ENCODE peak calls at places on chromosomes 5 and 9, in ten cellular contexts. L is SK-N-DZ; E is T1000; Z is activated T-cell treated with anti-CD3 and anti-CD28 coated beads for 1 hour; A is heart left ventricle; U is cerebellum; W is IMR-90; V is cardiac septum; H is NCI-H460; B is activated naive CD4-positive, alpha-beta T cell treated with Interleukin-2 at 50 U/mL for 16 hours. P is an unnamed sample.

GRCh38 chr5:179806250-179807045 is at the start of gene MGAT4B:
- DNase-seq in L (peak; percentile 57), E (peak; percentile 44), Z (no peak), A (peak; percentile 87), U (peak; percentile 87), W (peak; percentile 70), V (peak; percentile 90), H (no peak), B (peak; percentile 68), P (peak; percentile 35)

GRCh38 chr9:122320346-122320995 is 50.4 kb upstream of the PTGS1 start:
- DNase-seq in L (no peak), E (no peak), Z (no peak), A (no peak), U (peak; percentile 34), W (no peak), V (no peak), H (no peak), B (no peak), P (no peak)

GRCh38 chr9:106784076-106784475 is 78.9 kb upstream of the ZNF462 start:
- DNase-seq in L (no peak), E (no peak), Z (no peak), A (no peak), U (no peak), W (no peak), V (no peak), H (no peak), B (no peak), P (no peak)

GRCh38 chr5:886716-887325 is 5.8 kb downstream of the BRD9 start:
- DNase-seq in L (no peak), E (no peak), Z (no peak), A (no peak), U (no peak), W (no peak), V (no peak), H (no peak), B (no peak), P (no peak)

GRCh38 chr5:75335952-75336624 is 932 bp upstream of the HMGCR start:
- DNase-seq in L (peak; percentile 87), E (no peak), Z (no peak), A (no peak), U (peak; percentile 58), W (peak; percentile 88), V (no peak), H (peak; percentile 72), B (no peak), P (peak; percentile 56)

GRCh38 chr5:112929336-112930081 is 7.5 kb upstream of the REEP5 start:
- DNase-seq in L (no peak), E (no peak), Z (no peak), A (no peak), U (no peak), W (peak; percentile 33), V (no peak), H (no peak), B (no peak), P (no peak)

GRCh38 chr5:173326501-173326960 is 1.7 kb downstream of the STC2 start:
- DNase-seq in L (no peak), E (peak; percentile 15), Z (no peak), A (no peak), U (no peak), W (peak; percentile 92), V (no peak), H (no peak), B (no peak), P (no peak)

GRCh38 chr9:76717611-76718010 is 46.6 kb upstream of the PCA3 start:
- DNase-seq in L (no peak), E (no peak), Z (no peak), A (no peak), U (no peak), W (peak; percentile 4), V (no peak), H (no peak), B (no peak), P (no peak)

GRCh38 chr5:67996596-67996995 is 219.0 kb upstream of the PIK3R1 start:
- DNase-seq in L (no peak), E (no peak), Z (no peak), A (no peak), U (no peak), W (no peak), V (no peak), H (no peak), B (no peak), P (no peak)

GRCh38 chr9:127214421-127215265 is 49.9 kb upstream of the GARNL3 start:
- DNase-seq in L (peak; percentile 65), E (no peak), Z (peak; percentile 49), A (no peak), U (peak; percentile 76), W (peak; percentile 89), V (no peak), H (peak; percentile 54), B (peak; percentile 64), P (peak; percentile 42)

GRCh38 chr5:15249152-15249551 is 250.8 kb upstream of the FBXL7 start:
- DNase-seq in L (no peak), E (no peak), Z (no peak), A (no peak), U (no peak), W (peak; percentile 84), V (no peak), H (peak; percentile 13), B (no peak), P (no peak)

GRCh38 chr5:159034083-159034824 is 65.5 kb downstream of the EBF1 start:
- DNase-seq in L (peak; percentile 95), E (no peak), Z (no peak), A (no peak), U (no peak), W (no peak), V (no peak), H (no peak), B (no peak), P (no peak)

GRCh38 chr5:131423056-131423455 is 159.2 kb downstream of the CDC42SE2 start:
- DNase-seq in L (peak; percentile 10), E (no peak), Z (no peak), A (no peak), U (no peak), W (peak; percentile 27), V (no peak), H (peak; percentile 13), B (no peak), P (no peak)

GRCh38 chr5:165457854-165458481 is 1952.5 kb downstream of the MAT2B start:
- DNase-seq in L (peak; percentile 53), E (no peak), Z (no peak), A (no peak), U (no peak), W (peak; percentile 55), V (no peak), H (peak; percentile 23), B (no peak), P (peak; percentile 24)

GRCh38 chr9:127778280-127779135 is at the start of gene SH2D3C:
- DNase-seq in L (no peak), E (no peak), Z (peak; percentile 30), A (peak; percentile 76), U (no peak), W (no peak), V (peak; percentile 84), H (no peak), B (peak; percentile 62), P (no peak)

GRCh38 chr9:91933556-91934352 is 16.3 kb downstream of the ROR2 start:
- DNase-seq in L (no peak), E (no peak), Z (no peak), A (no peak), U (no peak), W (peak; percentile 29), V (no peak), H (no peak), B (no peak), P (no peak)

P was measured in Jurkat, Clone E6-1.